ENCODE peak calls at places on chromosome 22, in five cellular contexts. V is stimulated activated CD8-positive, alpha-beta memory T cell treated with anti-CD3 and anti-CD28 coated beads, Interleukin-4, amount 100 ng/mL, for 1 hour; H is iPS DF 6.9; G is upper lobe of right lung; C is cardiac fibroblast. F is an unnamed sample.

GRCh38 chr22:28976588-28976987 is 85.0 kb downstream of the C22orf31 start:
- DNase-seq in V (no peak), H (no peak), G (no peak), C (peak), F (no peak)

GRCh38 chr22:26174280-26174679 is 5.0 kb downstream of the SEZ6L start:
- DNase-seq in V (no peak), H (no peak), G (no peak), C (no peak), F (no peak)

GRCh38 chr22:23820748-23821211 is 18.0 kb downstream of the DERL3 start:
- DNase-seq in V (no peak), H (no peak), G (no peak), C (no peak), F (no peak)

GRCh38 chr22:36405221-36405631 is 17.5 kb upstream of the MYH9 start:
- DNase-seq in V (no peak), H (no peak), G (no peak), C (no peak), F (no peak)

GRCh38 chr22:46250035-46250782 is at the start of gene CDPF1:
- DNase-seq in V (peak), H (no peak), G (peak), C (peak), F (peak)

GRCh38 chr22:44693756-44694155 is 8.2 kb upstream of the PRR5 start:
- DNase-seq in V (no peak), H (no peak), G (no peak), C (no peak), F (no peak)

GRCh38 chr22:45684752-45685359 is 13.2 kb downstream of the ATXN10 start:
- DNase-seq in V (no peak), H (no peak), G (no peak), C (no peak), F (no peak)

GRCh38 chr22:26159886-26160285 is 9.4 kb upstream of the SEZ6L start:
- DNase-seq in V (no peak), H (no peak), G (no peak), C (no peak), F (no peak)

GRCh38 chr22:19419464-19420178 is 11.9 kb downstream of the HIRA start:
- DNase-seq in V (peak), H (no peak), G (no peak), C (peak), F (no peak)

GRCh38 chr22:20956258-20957117 is 10.6 kb upstream of the AIFM3 start:
- DNase-seq in V (no peak), H (peak), G (peak), C (peak), F (no peak)

GRCh38 chr22:24066260-24066659 is 55.2 kb downstream of the CABIN1 start:
- DNase-seq in V (no peak), H (no peak), G (peak), C (no peak), F (no peak)

GRCh38 chr22:20291604-20292063 is 23.5 kb upstream of the RTN4R start:
- DNase-seq in V (no peak), H (no peak), G (no peak), C (no peak), F (no peak)

GRCh38 chr22:28247667-28248363 is 328.8 kb upstream of the PITPNB start:
- DNase-seq in V (no peak), H (no peak), G (no peak), C (no peak), F (no peak)

GRCh38 chr22:26748845-26749244 is 91.5 kb downstream of the MIAT start:
- DNase-seq in V (no peak), H (no peak), G (no peak), C (no peak), F (no peak)

F was measured in T-helper 17 cell.